ENCODE peak calls at places on chromosome 5, in four cellular contexts. One of them, this sample, is unnamed.

GRCh38 chr5:124402144-124402581 is 344.3 kb downstream of the ZNF608 start:
- DNase-seq in HepG2: no peak
- DNase-seq in H1: no peak
- DNase-seq in K562: no peak
- DNase-seq in this sample: peak

GRCh38 chr5:83434929-83435328 is 36.6 kb upstream of the VCAN start:
- DNase-seq in HepG2: no peak
- DNase-seq in H1: no peak
- DNase-seq in K562: no peak
- DNase-seq in this sample: no peak

GRCh38 chr5:128446-128845 is 36.5 kb downstream of the PLEKHG4B start:
- DNase-seq in HepG2: no peak
- DNase-seq in H1: no peak
- DNase-seq in K562: no peak
- DNase-seq in this sample: no peak

GRCh38 chr5:108625654-108626053 is 122.0 kb upstream of the FER start:
- DNase-seq in HepG2: no peak
- DNase-seq in H1: no peak
- DNase-seq in K562: no peak
- DNase-seq in this sample: no peak

GRCh38 chr5:124655211-124655880 is 91.1 kb downstream of the ZNF608 start:
- DNase-seq in HepG2: no peak
- DNase-seq in H1: no peak
- DNase-seq in K562: no peak
- DNase-seq in this sample: no peak

GRCh38 chr5:125372694-125373621 is 626.5 kb upstream of the ZNF608 start:
- DNase-seq in HepG2: no peak
- DNase-seq in H1: no peak
- DNase-seq in K562: no peak
- DNase-seq in this sample: no peak

GRCh38 chr5:37926732-37927131 is 86.9 kb upstream of the GDNF start:
- DNase-seq in HepG2: no peak
- DNase-seq in H1: no peak
- DNase-seq in K562: no peak
- DNase-seq in this sample: no peak

GRCh38 chr5:159257007-159257406 is 6.1 kb upstream of the UBLCP1 start:
- DNase-seq in HepG2: no peak
- DNase-seq in H1: no peak
- DNase-seq in K562: no peak
- DNase-seq in this sample: no peak

GRCh38 chr5:122129332-122129731 is at the start of gene ZNF474:
- DNase-seq in HepG2: no peak
- DNase-seq in H1: no peak
- DNase-seq in K562: peak
- DNase-seq in this sample: peak

GRCh38 chr5:38463634-38464521 is 92.6 kb downstream of the LIFR start:
- DNase-seq in HepG2: peak
- DNase-seq in H1: no peak
- DNase-seq in K562: no peak
- DNase-seq in this sample: peak

GRCh38 chr5:96778409-96778808 is 29.3 kb downstream of the ERAP1 start:
- DNase-seq in HepG2: no peak
- DNase-seq in H1: no peak
- DNase-seq in K562: no peak
- DNase-seq in this sample: no peak

GRCh38 chr5:142248853-142249462 is 75.9 kb downstream of the SPRY4 start:
- DNase-seq in HepG2: no peak
- DNase-seq in H1: no peak
- DNase-seq in K562: no peak
- DNase-seq in this sample: no peak

GRCh38 chr5:40446910-40447309 is 232.8 kb upstream of the PTGER4 start:
- DNase-seq in HepG2: peak
- DNase-seq in H1: no peak
- DNase-seq in K562: no peak
- DNase-seq in this sample: peak

GRCh38 chr5:90783460-90784333 is 225.1 kb downstream of the ADGRV1 start:
- DNase-seq in HepG2: peak
- DNase-seq in H1: peak
- DNase-seq in K562: peak
- DNase-seq in this sample: peak

GRCh38 chr5:154285661-154286408 is 95.3 kb downstream of the GALNT10 start:
- DNase-seq in HepG2: peak
- DNase-seq in H1: no peak
- DNase-seq in K562: no peak
- DNase-seq in this sample: peak

GRCh38 chr5:88244686-88245085 is 24.0 kb downstream of the TMEM161B start:
- DNase-seq in HepG2: no peak
- DNase-seq in H1: no peak
- DNase-seq in K562: no peak
- DNase-seq in this sample: no peak

GRCh38 chr5:119328753-119329602 is 26.8 kb upstream of the TNFAIP8 start:
- DNase-seq in HepG2: no peak
- DNase-seq in H1: no peak
- DNase-seq in K562: no peak
- DNase-seq in this sample: no peak

GRCh38 chr5:65483474-65484346 is 2.0 kb upstream of the ADAMTS6 start:
- DNase-seq in HepG2: peak
- DNase-seq in H1: no peak
- DNase-seq in K562: no peak
- DNase-seq in this sample: peak

GRCh38 chr5:110289213-110289810 is 437.2 kb downstream of the TMEM232 start:
- DNase-seq in HepG2: no peak
- DNase-seq in H1: no peak
- DNase-seq in K562: no peak
- DNase-seq in this sample: no peak

GRCh38 chr5:612498-613424 is 621 bp downstream of the CEP72 start:
- DNase-seq in HepG2: no peak
- DNase-seq in H1: peak
- DNase-seq in K562: no peak
- DNase-seq in this sample: peak

GRCh38 chr5:157820593-157821252 is 38.2 kb downstream of the CLINT1 start:
- DNase-seq in HepG2: peak
- DNase-seq in H1: no peak
- DNase-seq in K562: peak
- DNase-seq in this sample: peak

GRCh38 chr5:149389552-149390495 is 10.7 kb upstream of the IL17B start:
- DNase-seq in HepG2: no peak
- DNase-seq in H1: no peak
- DNase-seq in K562: no peak
- DNase-seq in this sample: no peak

GRCh38 chr5:31193591-31194457 is at the start of gene CDH6:
- DNase-seq in HepG2: no peak
- DNase-seq in H1: peak
- DNase-seq in K562: no peak
- DNase-seq in this sample: peak

GRCh38 chr5:171427318-171428167 is 8.1 kb downstream of the FGF18 start:
- DNase-seq in HepG2: no peak
- DNase-seq in H1: no peak
- DNase-seq in K562: no peak
- DNase-seq in this sample: no peak

GRCh38 chr5:37448941-37449340 is 69.8 kb downstream of the WDR70 start:
- DNase-seq in HepG2: no peak
- DNase-seq in H1: no peak
- DNase-seq in K562: no peak
- DNase-seq in this sample: no peak

GRCh38 chr5:72847989-72848473 is 31.6 kb downstream of the TNPO1 start:
- DNase-seq in HepG2: peak
- DNase-seq in H1: peak
- DNase-seq in K562: peak
- DNase-seq in this sample: peak

GRCh38 chr5:106862450-106863193 is 808.1 kb downstream of the EFNA5 start:
- DNase-seq in HepG2: no peak
- DNase-seq in H1: no peak
- DNase-seq in K562: no peak
- DNase-seq in this sample: no peak

GRCh38 chr5:55406292-55406691 is 98.5 kb downstream of the MTREX start:
- DNase-seq in HepG2: no peak
- DNase-seq in H1: no peak
- DNase-seq in K562: no peak
- DNase-seq in this sample: no peak

GRCh38 chr5:74993743-74994142 is 58.6 kb downstream of the GCNT4 start:
- DNase-seq in HepG2: no peak
- DNase-seq in H1: no peak
- DNase-seq in K562: no peak
- DNase-seq in this sample: no peak

GRCh38 chr5:154296525-154297159 is 106.1 kb downstream of the GALNT10 start:
- DNase-seq in HepG2: no peak
- DNase-seq in H1: no peak
- DNase-seq in K562: no peak
- DNase-seq in this sample: peak

GRCh38 chr5:159874308-159874707 is 42.0 kb upstream of the ADRA1B start:
- DNase-seq in HepG2: no peak
- DNase-seq in H1: no peak
- DNase-seq in K562: no peak
- DNase-seq in this sample: peak

DNA sequence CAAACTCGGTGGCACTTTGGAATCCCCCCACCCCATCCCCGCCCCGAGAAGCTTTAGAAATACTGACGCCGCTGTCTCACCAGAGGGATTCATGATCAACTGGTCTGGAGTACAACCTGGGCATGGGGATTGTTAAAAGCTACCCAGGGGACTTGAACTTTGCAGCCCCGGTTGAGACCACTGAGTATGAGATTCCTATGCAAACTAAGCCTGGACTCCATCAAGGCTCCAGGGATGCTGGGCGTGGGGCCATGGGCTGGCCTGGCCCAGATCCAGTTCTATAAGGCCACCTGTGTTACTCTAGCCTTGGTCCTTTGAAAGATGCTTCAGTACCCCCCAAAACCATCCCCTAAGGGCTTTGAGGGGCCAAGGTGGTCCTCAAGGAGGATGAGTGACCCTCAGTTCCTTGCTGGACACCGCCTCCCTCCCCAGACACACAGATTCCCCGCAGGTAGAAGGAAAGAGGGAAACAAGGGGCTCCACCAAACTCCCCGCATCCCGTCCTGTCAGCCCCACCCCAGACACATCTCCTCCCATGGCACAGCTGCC is 68.5 kb downstream of the MRPL36 start:
- DNase-seq in HepG2: no peak
- DNase-seq in H1: peak
- DNase-seq in K562: no peak
- DNase-seq in this sample: no peak
- TF ChIP-seq PHF8 in HepG2: no peak
- TF ChIP-seq PHF8 in H1: no peak
- TF ChIP-seq PHF8 in K562: no peak
- TF ChIP-seq PHF8 in this sample: no peak

DNA sequence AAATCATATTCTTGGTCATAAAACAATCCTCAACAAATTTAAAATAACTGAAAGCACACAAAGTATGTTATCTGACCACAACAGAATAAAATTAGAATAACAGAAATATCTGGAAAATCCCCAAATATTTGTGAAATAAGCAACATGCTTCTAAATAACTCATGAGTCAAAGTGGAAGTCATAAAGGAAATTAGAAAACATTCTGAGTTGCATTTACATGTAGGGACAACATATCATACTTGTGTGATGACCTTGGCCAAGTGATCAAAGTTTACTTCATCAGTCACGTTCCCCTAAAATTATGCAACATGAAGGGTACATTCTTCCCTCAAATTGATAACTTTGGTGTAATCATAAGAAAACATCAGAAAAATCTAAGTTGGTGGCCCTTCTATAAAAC is 64.7 kb downstream of the CSF2 start:
- DNase-seq in HepG2: no peak
- DNase-seq in H1: no peak
- DNase-seq in K562: no peak
- DNase-seq in this sample: no peak
- TF ChIP-seq PHF8 in HepG2: no peak
- TF ChIP-seq PHF8 in H1: no peak
- TF ChIP-seq PHF8 in K562: no peak
- TF ChIP-seq PHF8 in this sample: no peak

GRCh38 chr5:176816791-176817272 is 6.5 kb downstream of the UNC5A start:
- DNase-seq in HepG2: no peak
- DNase-seq in H1: peak
- DNase-seq in K562: no peak
- DNase-seq in this sample: no peak
- TF ChIP-seq PHF8 in HepG2: no peak
- TF ChIP-seq PHF8 in H1: no peak
- TF ChIP-seq PHF8 in K562: no peak
- TF ChIP-seq PHF8 in this sample: no peak

DNA sequence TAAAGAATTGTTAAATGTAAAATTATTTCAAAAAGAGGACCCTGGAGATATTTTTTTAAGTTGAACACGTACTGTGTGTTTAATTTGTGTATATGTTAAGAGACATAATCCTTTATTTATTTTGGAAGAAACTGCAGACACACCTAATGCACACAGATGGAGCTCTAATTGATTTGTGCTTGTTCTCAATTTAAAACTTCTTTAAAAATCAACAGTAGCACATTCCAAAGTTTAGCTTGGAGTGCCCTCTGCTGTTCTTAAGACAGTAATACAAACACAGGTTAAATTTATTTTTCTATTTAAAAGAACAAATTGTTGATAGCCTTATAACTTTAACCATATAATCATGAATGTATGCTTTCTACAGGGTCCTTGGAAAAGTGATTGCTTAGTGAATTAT is 277.6 kb upstream of the ADAMTS16 start:
- DNase-seq in HepG2: peak
- DNase-seq in H1: no peak
- DNase-seq in K562: peak
- DNase-seq in this sample: peak
- TF ChIP-seq PHF8 in HepG2: no peak
- TF ChIP-seq PHF8 in H1: no peak
- TF ChIP-seq PHF8 in K562: no peak
- TF ChIP-seq PHF8 in this sample: no peak

GRCh38 chr5:176646049-176646706 is 1.1 kb upstream of the TSPAN17 start:
- DNase-seq in HepG2: no peak
- DNase-seq in H1: no peak
- DNase-seq in K562: no peak
- DNase-seq in this sample: no peak

GRCh38 chr5:176648467-176649194 is 1.3 kb downstream of the TSPAN17 start:
- DNase-seq in HepG2: no peak
- DNase-seq in H1: no peak
- DNase-seq in K562: peak
- DNase-seq in this sample: no peak

GRCh38 chr5:176647030-176647869 is at the start of gene TSPAN17:
- DNase-seq in HepG2: peak
- DNase-seq in H1: peak
- DNase-seq in K562: peak
- DNase-seq in this sample: peak

GRCh38 chr5:176646707-176647029 is 616 bp upstream of the TSPAN17 start:
- DNase-seq in HepG2: no peak
- DNase-seq in H1: no peak
- DNase-seq in K562: no peak
- DNase-seq in this sample: no peak

GRCh38 chr5:176647870-176648466 is 684 bp downstream of the TSPAN17 start:
- DNase-seq in HepG2: no peak
- DNase-seq in H1: peak
- DNase-seq in K562: peak
- DNase-seq in this sample: no peak
- TF ChIP-seq PHF8 in HepG2: no peak
- TF ChIP-seq PHF8 in H1: no peak
- TF ChIP-seq PHF8 in K562: no peak
- TF ChIP-seq PHF8 in this sample: no peak